ENCODE peak calls at places on chromosomes 12 and 14, in four cellular contexts. Z is K562, D is HepG2, G is GM12878. Y is an unnamed sample.

GRCh38 chr14:30550335-30550734 is 8.6 kb upstream of the G2E3 start:
- DNase-seq in G (no peak), D (no peak), Z (no peak), Y (no peak)

GRCh38 chr14:51650721-51651387 is 856 bp upstream of the FRMD6 start:
- DNase-seq in G (no peak), Z (no peak), D (no peak), Y (peak)

GRCh38 chr14:76780875-76781647 is 19.8 kb downstream of the VASH1 start:
- DNase-seq in D (no peak), Z (no peak), G (no peak), Y (no peak)

GRCh38 chr14:80570930-80571298 is 359.6 kb upstream of the DIO2 start:
- DNase-seq in Z (no peak), G (no peak), D (no peak), Y (no peak)

GRCh38 chr12:53174881-53175491 is 5.5 kb upstream of the ZNF740 start:
- DNase-seq in D (peak), Z (peak), G (no peak), Y (peak)

GRCh38 chr12:69430942-69431603 is 39.1 kb upstream of the FRS2 start:
- DNase-seq in Z (no peak), G (no peak), D (no peak), Y (no peak)

GRCh38 chr14:52913271-52913670 is 37.6 kb downstream of the FERMT2 start:
- DNase-seq in D (no peak), G (no peak), Z (no peak), Y (no peak)

GRCh38 chr14:100591453-100592371 is 4.5 kb upstream of the BEGAIN start:
- DNase-seq in D (no peak), Z (no peak), G (no peak), Y (peak)

GRCh38 chr14:100438678-100439592 is 115.8 kb downstream of the SLC25A47 start:
- DNase-seq in G (no peak), Z (no peak), D (peak), Y (no peak)

GRCh38 chr14:61229475-61229888 is 51.7 kb downstream of the TMEM30B start:
- DNase-seq in G (no peak), Z (no peak), D (peak), Y (no peak)

GRCh38 chr12:21439347-21439746 is 1.9 kb downstream of the PYROXD1 start:
- DNase-seq in G (no peak), D (no peak), Z (no peak), Y (no peak)

GRCh38 chr12:87020071-87020470 is 763.9 kb upstream of the MGAT4C start:
- DNase-seq in D (no peak), G (no peak), Z (no peak), Y (no peak)

GRCh38 chr12:32110417-32110816 is 3.8 kb downstream of the BICD1 start:
- DNase-seq in G (no peak), D (no peak), Z (no peak), Y (no peak)

GRCh38 chr12:32108829-32109228 is 2.2 kb downstream of the BICD1 start:
- DNase-seq in Z (no peak), G (no peak), D (no peak), Y (no peak)

GRCh38 chr12:32106153-32106516 is 512 bp upstream of the BICD1 start:
- DNase-seq in D (no peak), G (no peak), Z (peak), Y (no peak)

GRCh38 chr12:32106517-32107366 is at the start of gene BICD1:
- DNase-seq in D (peak), Z (peak), G (peak), Y (peak)

GRCh38 chr12:32107376-32108267 is 975 bp downstream of the BICD1 start:
- DNase-seq in G (no peak), Z (peak), D (peak), Y (no peak)
- TF ChIP-seq ETV6 in G (no peak), Z (no peak), D (no peak), Y (no peak)

GRCh38 chr12:116152268-116152667 is 125.2 kb downstream of the MED13L start:
- DNase-seq in G (no peak), D (no peak), Z (no peak), Y (no peak)
- TF ChIP-seq ETV6 in G (no peak), D (no peak), Z (no peak), Y (no peak)

GRCh38 chr12:4402996-4403395 is 23.5 kb upstream of the FGF23 start:
- DNase-seq in G (no peak), D (no peak), Z (no peak), Y (no peak)

GRCh38 chr12:4395818-4396217 is 16.3 kb upstream of the FGF23 start:
- DNase-seq in D (no peak), Z (no peak), G (no peak), Y (no peak)

DNA sequence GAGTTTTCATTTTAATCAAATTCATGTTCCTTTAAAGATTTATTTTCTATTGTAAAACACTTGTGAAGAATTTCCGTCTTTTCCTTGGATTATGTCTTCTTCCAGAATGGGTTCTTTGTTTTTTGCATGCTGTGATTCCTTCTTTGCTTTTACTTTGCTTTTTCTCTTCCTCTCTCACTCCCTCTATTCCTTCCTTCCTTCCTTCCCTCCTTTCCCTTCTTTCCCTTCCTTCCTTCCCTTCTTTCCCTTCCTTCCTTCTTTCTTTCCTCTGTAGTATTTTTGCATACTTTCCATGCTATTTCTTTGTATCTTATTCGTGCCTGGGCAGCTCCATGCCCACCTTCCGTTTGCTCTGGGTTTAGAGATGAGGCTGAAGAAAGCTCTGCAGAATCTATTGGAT is 21.6 kb upstream of the FGF23 start:
- DNase-seq in D (no peak), G (no peak), Z (no peak), Y (no peak)
- TF ChIP-seq ETV6 in D (no peak), G (no peak), Z (no peak), Y (no peak)

GRCh38 chr14:103721334-103722120 is 5.9 kb downstream of the ZFYVE21 start:
- DNase-seq in D (no peak), G (no peak), Z (no peak), Y (no peak)

GRCh38 chr14:103725001-103725682 is 9.5 kb downstream of the ZFYVE21 start:
- DNase-seq in D (no peak), Z (no peak), G (no peak), Y (no peak)

GRCh38 chr14:103725739-103726395 is 10.3 kb downstream of the ZFYVE21 start:
- DNase-seq in G (no peak), D (no peak), Z (no peak), Y (no peak)

GRCh38 chr14:103724116-103724515 is 8.5 kb downstream of the ZFYVE21 start:
- DNase-seq in Z (no peak), D (no peak), G (no peak), Y (no peak)

DNA sequence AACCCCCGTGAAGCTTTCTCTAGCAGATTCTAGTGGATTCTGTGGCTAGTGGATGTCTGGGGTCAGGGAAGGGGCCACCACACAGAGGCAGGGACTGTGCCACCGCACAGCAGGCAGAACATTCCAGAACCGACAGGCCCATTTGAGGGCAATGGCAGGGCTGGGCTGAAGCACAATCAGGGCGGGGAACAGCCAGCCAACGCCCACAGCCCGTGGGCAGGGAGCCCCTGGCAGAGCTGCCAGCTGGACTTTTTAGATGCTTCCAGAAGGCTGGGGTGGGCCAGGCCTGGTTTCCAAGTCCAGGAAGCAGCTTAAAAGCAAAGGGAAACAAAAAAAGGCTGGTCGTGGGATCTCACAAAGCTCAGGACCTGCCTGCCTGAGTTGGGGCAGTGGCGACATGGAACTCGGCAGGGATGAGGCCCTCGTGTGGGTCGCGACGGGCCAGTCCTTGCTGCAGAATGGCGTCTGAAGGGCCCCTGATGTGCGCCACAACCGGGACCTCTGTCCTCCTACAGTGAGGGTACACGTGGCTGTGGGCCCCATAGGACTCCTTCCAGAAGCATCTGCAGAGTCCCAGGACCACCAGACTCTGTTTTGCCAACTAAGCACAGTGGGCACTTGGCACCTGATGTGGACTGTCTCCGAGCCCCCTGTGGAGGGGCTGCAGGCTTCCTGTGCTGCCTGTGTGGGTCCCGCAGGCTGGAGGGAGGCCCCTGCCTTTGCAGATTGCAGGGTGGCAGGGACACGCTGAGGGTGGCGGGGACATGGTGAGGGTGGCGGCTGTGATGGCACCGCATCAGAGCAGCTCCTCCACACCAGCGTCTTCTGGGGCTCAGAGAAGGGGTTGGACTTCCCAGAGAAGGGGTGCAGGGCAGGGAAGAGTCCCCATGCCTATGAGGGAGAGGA is 7.8 kb downstream of the ZFYVE21 start:
- DNase-seq in D (no peak), G (no peak), Z (no peak), Y (no peak)
- TF ChIP-seq ETV6 in D (no peak), G (no peak), Z (no peak), Y (no peak)

DNA sequence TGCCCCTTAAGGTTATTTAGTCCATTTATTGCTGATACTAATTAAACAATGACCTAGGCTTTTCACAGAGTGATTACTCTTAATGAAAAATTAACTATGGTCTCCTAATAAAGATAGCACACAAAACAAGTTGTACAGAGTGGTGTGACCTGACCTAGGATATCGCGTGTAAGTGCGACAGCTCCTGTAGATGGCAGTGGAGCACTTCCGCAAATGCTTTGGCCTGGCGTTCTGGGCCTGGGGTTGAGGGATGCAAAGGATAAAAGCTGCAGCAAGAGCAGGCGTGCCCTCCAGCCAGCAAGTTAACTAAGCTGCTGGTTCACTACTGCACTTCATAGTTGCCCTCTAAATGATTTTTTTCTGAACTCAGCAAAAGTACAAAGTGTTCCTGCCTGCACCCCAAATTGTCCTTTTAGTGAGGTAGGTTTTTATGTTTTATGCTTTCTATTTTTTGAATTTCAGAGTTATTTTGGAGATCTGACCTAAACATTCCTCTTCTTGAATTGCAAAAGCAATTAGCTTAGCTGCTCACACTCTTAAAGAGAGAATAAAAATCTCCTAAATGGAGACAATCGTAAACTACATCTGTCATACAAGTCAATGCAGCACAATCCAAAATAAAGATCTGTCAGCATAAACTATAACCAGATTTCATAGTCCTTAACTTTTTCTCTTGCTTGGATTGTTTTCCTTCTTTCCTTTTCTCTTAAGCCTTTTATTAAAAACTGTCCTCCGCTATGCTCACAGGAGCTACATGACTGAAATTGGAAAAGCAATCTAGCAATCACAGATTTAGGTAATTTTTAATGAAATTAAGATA is 379.6 kb downstream of the LRIG3 start:
- DNase-seq in Z (no peak), G (peak), D (peak), Y (peak)
- TF ChIP-seq ETV6 in Z (no peak), G (no peak), D (no peak), Y (no peak)

DNA sequence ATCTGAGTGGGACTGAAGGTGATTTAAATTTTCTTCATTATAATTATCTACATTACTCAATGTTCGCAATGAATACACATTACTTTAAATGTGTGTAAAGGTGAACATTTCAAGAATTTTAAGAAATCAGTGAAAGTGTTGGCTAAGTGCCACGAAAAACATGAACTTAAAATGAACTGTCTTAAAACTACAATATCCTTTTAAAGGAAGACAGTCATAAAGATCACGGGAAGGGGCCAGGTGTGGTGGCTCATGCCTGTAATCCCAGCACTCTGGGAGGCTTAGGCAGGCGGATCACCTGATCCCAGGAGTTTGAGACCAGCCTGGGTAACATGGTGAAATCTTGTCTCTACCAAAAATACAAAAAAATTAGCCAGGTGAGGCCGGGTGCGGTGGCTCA is 11.2 kb downstream of the MOK start:
- DNase-seq in Z (no peak), G (no peak), D (no peak), Y (no peak)
- TF ChIP-seq ETV6 in Z (no peak), G (no peak), D (no peak), Y (no peak)